ENCODE peak calls at places on chromosomes 12 and 14, in nine cellular contexts. Q, H, V, Z, N, X, S, G and J are unnamed samples.

GRCh38 chr14:88179725-88180124 is 143.3 kb downstream of the KCNK10 start:
- DNase-seq in Q (no peak), H (no peak), V (no peak), Z (no peak), N (no peak), X (no peak), S (no peak), G (no peak), J (no peak)

GRCh38 chr12:84397279-84397678 is 515.3 kb downstream of the SLC6A15 start:
- DNase-seq in Q (no peak), H (peak; percentile 18), V (no peak), Z (no peak), N (no peak), X (no peak), S (no peak), G (peak; percentile 11), J (no peak)

GRCh38 chr12:16587110-16587453 is 18.9 kb downstream of the LMO3 start:
- DNase-seq in Q (no peak), H (no peak), V (no peak), Z (no peak), N (no peak), X (no peak), S (no peak), G (no peak), J (no peak)

GRCh38 chr14:95619785-95620417 is 66.3 kb upstream of the TCL1B start:
- DNase-seq in Q (no peak), H (no peak), V (no peak), Z (peak; percentile 31), N (no peak), X (no peak), S (no peak), G (no peak), J (no peak)

GRCh38 chr12:85278598-85279448 is 1.2 kb upstream of the ALX1 start:
- DNase-seq in Q (no peak), H (no peak), V (no peak), Z (peak; percentile 13), N (no peak), X (no peak), S (no peak), G (no peak), J (no peak)

GRCh38 chr14:70919774-70920173 is 12.5 kb downstream of the PCNX1 start:
- DNase-seq in Q (no peak), H (peak; percentile 56), V (no peak), Z (no peak), N (no peak), X (no peak), S (no peak), G (peak; percentile 72), J (no peak)

GRCh38 chr12:6494968-6495367 is 1.1 kb downstream of the NCAPD2 start:
- DNase-seq in Q (no peak), H (no peak), V (no peak), Z (no peak), N (no peak), X (no peak), S (no peak), G (no peak), J (no peak)

GRCh38 chr12:95446511-95446910 is 27.4 kb upstream of the METAP2 start:
- DNase-seq in Q (no peak), H (peak; percentile 39), V (no peak), Z (peak; percentile 77), N (peak; percentile 40), X (no peak), S (no peak), G (peak; percentile 62), J (no peak)

GRCh38 chr14:99137913-99138571 is 134.0 kb downstream of the BCL11B start:
- DNase-seq in Q (no peak), H (no peak), V (no peak), Z (no peak), N (no peak), X (no peak), S (no peak), G (no peak), J (no peak)

GRCh38 chr12:53695148-53696138 is 19.6 kb upstream of the ATP5MC2 start:
- DNase-seq in Q (no peak), H (peak; percentile 56), V (no peak), Z (peak; percentile 82), N (no peak), X (no peak), S (no peak), G (peak; percentile 62), J (no peak)

GRCh38 chr12:96988919-96989318 is 81.9 kb downstream of the NEDD1 start:
- DNase-seq in Q (no peak), H (no peak), V (no peak), Z (no peak), N (no peak), X (no peak), S (no peak), G (no peak), J (no peak)

GRCh38 chr12:2691340-2692111 is 103.2 kb upstream of the FKBP4 start:
- DNase-seq in Q (peak; percentile 27), H (no peak), V (no peak), Z (peak; percentile 72), N (no peak), X (peak; percentile 30), S (peak; percentile 77), G (peak; percentile 16), J (no peak)

GRCh38 chr12:106291342-106291741 is 11.2 kb upstream of the TCP11L2 start:
- DNase-seq in Q (no peak), H (no peak), V (no peak), Z (no peak), N (peak; percentile 42), X (no peak), S (no peak), G (peak; percentile 45), J (no peak)

GRCh38 chr14:103422981-103423600 is 37.9 kb downstream of the MARK3 start:
- DNase-seq in Q (no peak), H (peak; percentile 75), V (peak; percentile 56), Z (no peak), N (no peak), X (no peak), S (no peak), G (peak; percentile 75), J (no peak)

GRCh38 chr12:6927379-6927991 is at the start of gene ATN1:
- DNase-seq in Q (peak; percentile 36), H (peak; percentile 80), V (peak; percentile 86), Z (peak; percentile 84), N (peak; percentile 87), X (peak; percentile 47), S (peak; percentile 82), G (peak; percentile 92), J (no peak)

GRCh38 chr14:76576047-76576741 is 185.1 kb upstream of the VASH1 start:
- DNase-seq in Q (no peak), H (peak; percentile 6), V (no peak), Z (no peak), N (no peak), X (no peak), S (no peak), G (peak; percentile 32), J (no peak)

GRCh38 chr12:120252071-120252906 is 13.2 kb downstream of the PXN start:
- DNase-seq in Q (peak; percentile 44), H (no peak), V (peak; percentile 60), Z (no peak), N (no peak), X (no peak), S (no peak), G (no peak), J (no peak)

GRCh38 chr12:121090576-121091125 is 42.0 kb upstream of the P2RX7 start:
- DNase-seq in Q (no peak), H (no peak), V (no peak), Z (no peak), N (no peak), X (no peak), S (no peak), G (no peak), J (no peak)

GRCh38 chr14:67526676-67527459 is 6.2 kb upstream of the PLEKHH1 start:
- DNase-seq in Q (no peak), H (peak; percentile 59), V (peak; percentile 48), Z (peak; percentile 68), N (peak; percentile 42), X (no peak), S (peak; percentile 64), G (peak; percentile 60), J (no peak)

GRCh38 chr12:8698132-8698829 is 490 bp downstream of the RIMKLB start:
- DNase-seq in Q (peak; percentile 24), H (peak; percentile 45), V (peak; percentile 29), Z (peak; percentile 91), N (peak; percentile 50), X (peak; percentile 35), S (peak; percentile 53), G (peak; percentile 46), J (no peak)

GRCh38 chr12:111057726-111058125 is 137.3 kb upstream of the MYL2 start:
- DNase-seq in Q (no peak), H (no peak), V (no peak), Z (no peak), N (no peak), X (no peak), S (no peak), G (no peak), J (no peak)

GRCh38 chr12:124684971-124685688 is 117.7 kb upstream of the NCOR2 start:
- DNase-seq in Q (no peak), H (peak; percentile 93), V (no peak), Z (no peak), N (no peak), X (no peak), S (no peak), G (peak; percentile 91), J (no peak)

GRCh38 chr12:76299536-76300296 is 48.5 kb downstream of the BBS10 start:
- DNase-seq in Q (no peak), H (no peak), V (no peak), Z (peak; percentile 66), N (no peak), X (no peak), S (no peak), G (no peak), J (no peak)

GRCh38 chr12:122099280-122099749 is 20.8 kb downstream of the MLXIP start:
- DNase-seq in Q (no peak), H (no peak), V (no peak), Z (no peak), N (peak; percentile 26), X (no peak), S (no peak), G (no peak), J (no peak)

GRCh38 chr14:90810808-90811207 is 5.4 kb downstream of the TTC7B start:
- DNase-seq in Q (no peak), H (no peak), V (no peak), Z (no peak), N (no peak), X (no peak), S (no peak), G (no peak), J (no peak)

GRCh38 chr14:61662437-61663311 is 32.6 kb upstream of the HIF1A start:
- DNase-seq in Q (peak; percentile 43), H (peak; percentile 66), V (peak; percentile 93), Z (peak; percentile 4), N (peak; percentile 42), X (peak; percentile 22), S (peak; percentile 66), G (peak; percentile 80), J (no peak)

GRCh38 chr14:94024549-94024948 is 1.6 kb upstream of the OTUB2 start:
- DNase-seq in Q (no peak), H (no peak), V (no peak), Z (no peak), N (no peak), X (no peak), S (no peak), G (no peak), J (no peak)

GRCh38 chr12:94872671-94873367 is 130.7 kb downstream of the NDUFA12 start:
- DNase-seq in Q (no peak), H (no peak), V (no peak), Z (peak; percentile 44), N (no peak), X (no peak), S (peak; percentile 61), G (no peak), J (no peak)

GRCh38 chr12:110548678-110549077 is 34.4 kb downstream of the PPTC7 start:
- DNase-seq in Q (no peak), H (no peak), V (no peak), Z (no peak), N (no peak), X (no peak), S (no peak), G (no peak), J (no peak)

GRCh38 chr12:48996794-48997718 is 2.1 kb downstream of the DDN start:
- DNase-seq in Q (peak; percentile 40), H (peak; percentile 55), V (no peak), Z (peak; percentile 94), N (peak; percentile 68), X (no peak), S (peak; percentile 88), G (peak; percentile 73), J (no peak)

GRCh38 chr12:71195338-71195896 is 37.6 kb upstream of the TSPAN8 start:
- DNase-seq in Q (no peak), H (no peak), V (no peak), Z (no peak), N (no peak), X (no peak), S (no peak), G (no peak), J (no peak)